ENCODE peak calls at places on chromosomes 1 and 21, in nine cellular contexts. U is suprapubic skin, X is mammary epithelial cell, G is cardiac muscle cell, B is heart left ventricle, Q is thoracic aorta, D is RWPE1, H is breast epithelium, Z is heart right ventricle. Y is an unnamed sample.

GRCh38 chr1:201171063-201172036 is 17.1 kb upstream of the TMEM9 start:
- DNase-seq in B (peak; percentile 42), H (no peak), G (peak; percentile 43), D (no peak), Q (no peak), U (no peak), Z (peak; percentile 24), X (no peak), Y (peak; percentile 83)

GRCh38 chr21:44303490-44303981 is 3.7 kb downstream of the PFKL start:
- DNase-seq in B (no peak), X (no peak), D (no peak), Q (no peak), H (no peak), G (no peak), Z (no peak), U (no peak), Y (no peak)

GRCh38 chr1:54610601-54611580 is 12.4 kb downstream of the FAM151A start:
- DNase-seq in U (no peak), Z (no peak), D (no peak), G (no peak), B (no peak), X (no peak), Q (no peak), H (no peak), Y (no peak)

GRCh38 chr1:24850353-24850905 is 79.6 kb downstream of the RUNX3 start:
- DNase-seq in Q (no peak), H (no peak), D (no peak), X (no peak), B (no peak), G (peak; percentile 47), Z (no peak), U (no peak), Y (no peak)

GRCh38 chr21:39461419-39461818 is 9.6 kb downstream of the SH3BGR start:
- DNase-seq in X (no peak), D (no peak), H (no peak), U (no peak), G (no peak), Q (no peak), Z (no peak), B (no peak), Y (no peak)

GRCh38 chr1:53323316-53323715 is 4.6 kb downstream of the LRP8 start:
- DNase-seq in H (no peak), Z (no peak), G (no peak), X (no peak), Q (no peak), U (no peak), B (no peak), D (no peak), Y (peak; percentile 30)

GRCh38 chr1:117171900-117172501 is 38.7 kb downstream of the VTCN1 start:
- DNase-seq in H (peak; percentile 77), D (peak; percentile 78), Z (peak; percentile 10), G (peak; percentile 94), B (peak; percentile 46), U (no peak), Q (no peak), X (peak; percentile 97), Y (peak; percentile 92)

GRCh38 chr1:11807087-11807486 is 1.1 kb downstream of the CLCN6 start:
- DNase-seq in G (no peak), Q (no peak), B (no peak), D (no peak), H (no peak), X (no peak), U (no peak), Z (no peak), Y (no peak)

GRCh38 chr1:1250828-1251284 is 4.3 kb upstream of the C1QTNF12 start:
- DNase-seq in D (peak; percentile 77), Q (no peak), Z (no peak), X (peak; percentile 83), H (no peak), B (no peak), U (no peak), G (no peak), Y (peak; percentile 24)

DNA sequence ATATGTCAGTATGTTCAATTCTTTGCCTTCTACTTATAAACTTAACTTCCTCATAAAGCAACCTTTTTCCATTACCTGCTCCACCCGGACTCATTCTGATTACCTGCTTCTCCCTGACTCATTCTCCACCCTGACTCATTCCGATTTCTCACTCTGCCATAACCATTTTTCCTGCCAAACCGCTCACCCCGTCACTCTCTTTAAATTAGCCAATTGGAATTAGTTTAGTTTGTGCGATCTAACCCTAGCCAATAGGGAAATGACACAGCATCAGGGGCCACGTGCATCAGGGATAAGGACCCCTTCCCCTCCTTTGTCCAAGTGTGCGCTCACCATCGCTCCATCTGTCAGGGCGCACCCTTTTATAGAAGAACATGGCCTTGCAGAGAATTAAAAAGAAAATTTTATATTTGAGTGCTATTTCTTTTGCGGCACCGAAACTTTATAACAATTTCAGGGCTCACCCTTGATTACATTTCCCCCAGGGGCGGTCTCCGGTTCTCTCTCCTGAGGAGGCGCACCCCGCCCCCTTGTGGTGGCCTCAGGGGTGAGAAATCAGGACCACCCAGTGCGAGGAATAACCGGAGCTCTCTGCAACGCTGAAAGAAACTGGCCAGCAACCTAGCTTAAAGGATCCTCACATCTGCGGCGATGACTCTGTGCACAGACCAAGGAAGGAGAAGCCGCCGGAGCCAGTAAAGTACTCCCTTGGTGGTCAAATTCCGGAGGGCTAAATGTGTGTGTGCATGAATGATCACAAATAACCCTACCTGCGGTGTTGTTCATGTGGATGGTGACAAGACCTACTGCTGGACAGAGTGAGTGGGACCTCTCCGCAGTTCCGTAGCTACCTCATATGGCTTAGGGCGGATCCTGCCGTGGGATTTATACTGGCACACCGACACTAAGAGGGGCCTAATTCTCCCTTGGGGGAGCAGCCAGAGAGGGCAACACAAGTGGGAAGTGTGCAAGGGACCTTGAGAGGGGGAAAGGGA is 30.3 kb upstream of the CBR3 start:
- DNase-seq in U (no peak), X (peak; percentile 59), Z (peak; percentile 21), H (no peak), Q (no peak), B (peak; percentile 49), D (no peak), G (peak; percentile 64), Y (no peak)
- TF ChIP-seq CTCF in U (peak; percentile 45), X (no peak), Z (peak; percentile 60), H (no peak), Q (peak; percentile 57), B (peak; percentile 64), D (no peak), G (peak; percentile 64), Y (no peak)

DNA sequence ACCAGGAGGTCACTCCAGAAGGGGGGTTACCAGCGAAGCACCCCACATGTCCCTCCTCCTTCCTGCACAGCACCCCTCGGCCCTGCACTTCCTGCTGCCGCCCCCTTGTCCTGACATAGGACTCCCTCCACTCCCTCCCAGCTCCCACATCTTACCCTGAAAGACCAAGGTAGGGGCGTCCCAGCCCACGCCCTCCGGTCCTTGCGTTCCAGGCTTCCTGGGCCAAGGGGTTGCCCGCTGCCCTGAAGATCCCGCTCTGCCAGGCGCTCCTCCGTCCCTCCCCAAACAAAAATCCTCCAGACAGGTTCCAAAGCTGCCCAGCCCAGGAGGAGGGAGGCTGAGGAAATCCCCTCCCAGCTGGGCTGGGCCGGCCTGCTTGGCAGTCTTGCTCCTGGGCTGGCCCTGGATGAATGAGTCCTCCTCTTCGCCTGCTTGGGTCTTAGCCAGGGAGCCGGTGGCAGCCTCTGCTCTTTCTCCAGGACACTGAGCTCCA is at the start of gene RHBDL2:
- DNase-seq in Z (peak; percentile 71), U (no peak), D (peak; percentile 80), X (peak; percentile 86), G (peak; percentile 70), B (peak; percentile 67), H (peak; percentile 63), Q (no peak), Y (peak; percentile 62)
- H3K27ac ChIP-seq in Z (no peak within 1 kb of the TSS), U (peak within 1 kb of the TSS; percentile 47), D (peak within 1 kb of the TSS; percentile 51), X (peak within 1 kb of the TSS; percentile 33), G (no peak within 1 kb of the TSS), B (no peak within 1 kb of the TSS), H (peak within 1 kb of the TSS; percentile 3), Q (no peak within 1 kb of the TSS), Y (no peak within 1 kb of the TSS)

GRCh38 chr1:32111789-32112188 is 3.9 kb downstream of the KPNA6 start:
- DNase-seq in G (peak; percentile 30), X (no peak), H (no peak), Q (no peak), B (no peak), D (no peak), Z (no peak), U (no peak), Y (no peak)
- TF ChIP-seq CTCF in G (no peak), X (no peak), H (no peak), Q (no peak), B (no peak), D (no peak), Z (no peak), U (no peak), Y (no peak)

GRCh38 chr1:27302612-27303011 is 19.4 kb upstream of the TMEM222 start:
- DNase-seq in H (no peak), D (no peak), Q (no peak), X (no peak), U (no peak), B (no peak), G (no peak), Z (no peak), Y (no peak)

GRCh38 chr1:27303509-27303908 is 18.5 kb upstream of the TMEM222 start:
- DNase-seq in Z (no peak), D (no peak), X (no peak), B (no peak), H (no peak), Q (no peak), G (no peak), U (no peak), Y (no peak)

GRCh38 chr1:27300341-27301051 is 21.5 kb upstream of the TMEM222 start:
- DNase-seq in G (peak; percentile 96), H (peak; percentile 82), Q (peak; percentile 34), U (peak; percentile 86), D (peak; percentile 87), Z (peak; percentile 78), B (peak; percentile 83), X (peak; percentile 73), Y (peak; percentile 77)

GRCh38 chr1:27301052-27301422 is 20.9 kb upstream of the TMEM222 start:
- DNase-seq in U (no peak), Z (no peak), B (no peak), G (no peak), X (no peak), Q (no peak), H (no peak), D (no peak), Y (no peak)

DNA sequence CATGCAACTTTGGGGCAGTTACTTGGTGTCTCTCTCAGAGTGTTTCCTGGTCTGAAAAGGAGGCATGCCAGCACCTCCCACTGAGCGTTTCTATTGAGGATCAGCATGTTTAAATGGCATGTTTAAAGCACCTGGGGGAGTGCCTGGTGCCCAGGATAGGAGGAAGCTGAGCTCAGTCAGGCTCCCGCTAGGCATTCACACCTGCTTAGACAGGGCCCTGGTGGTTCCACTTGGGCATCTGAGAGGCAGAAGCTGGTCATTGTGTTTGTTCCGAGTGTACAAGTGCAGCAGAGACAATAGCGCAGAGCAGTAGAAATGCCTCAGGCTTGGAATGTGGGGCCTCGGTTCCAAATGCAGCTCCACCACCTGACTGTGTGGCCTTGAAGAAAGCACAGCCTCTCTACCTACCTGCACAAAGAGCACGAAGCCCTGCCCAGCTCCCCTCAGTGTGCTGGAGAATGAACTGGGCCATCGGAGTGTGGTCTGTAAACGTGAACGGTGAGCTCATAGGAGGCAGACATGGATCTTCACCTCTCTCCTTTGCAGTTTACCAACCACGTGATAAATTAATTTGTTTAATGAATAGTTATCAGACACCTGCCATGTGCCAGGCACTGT is 20.3 kb upstream of the TMEM222 start:
- DNase-seq in X (no peak), D (no peak), H (no peak), Q (no peak), G (no peak), B (no peak), U (no peak), Z (no peak), Y (peak; percentile 30)
- H3K27ac ChIP-seq in X (no peak overlapping the region), D (peak overlapping the region; percentile 99), H (peak overlapping the region; percentile 94), Q (no peak overlapping the region), G (no peak overlapping the region), B (no peak overlapping the region), U (no peak overlapping the region), Z (no peak overlapping the region), Y (no peak overlapping the region)

Y was measured in pancreas.